ENCODE peak calls at places on chromosomes 1 and 21, in nine cellular contexts. Z is SJSA1, R is mesendoderm, T is esophagus squamous epithelium, B is aorta, V is left lung, L is breast epithelium, Y is iPS DF 6.9, I is dorsolateral prefrontal cortex. O is an unnamed sample.

GRCh38 chr1:192580351-192580962 is 4.9 kb downstream of the RGS1 start:
- DNase-seq in Z (peak), R (peak), T (no peak), B (no peak), V (no peak), L (no peak), Y (no peak), I (no peak), O (peak)

GRCh38 chr1:42523171-42523570 is 60.1 kb downstream of the CCDC30 start:
- DNase-seq in Z (no peak), R (no peak), T (no peak), B (no peak), V (no peak), L (no peak), Y (no peak), I (no peak), O (no peak)

GRCh38 chr21:46295996-46296752 is 10.0 kb downstream of the YBEY start:
- DNase-seq in Z (no peak), R (peak), T (no peak), B (peak), V (peak), L (peak), Y (no peak), I (peak), O (no peak)

GRCh38 chr1:1332774-1333480 is 1.8 kb downstream of the TAS1R3 start:
- DNase-seq in Z (no peak), R (no peak), T (no peak), B (no peak), V (no peak), L (peak), Y (no peak), I (no peak), O (peak)

GRCh38 chr1:147053269-147053668 is 115.1 kb downstream of the NBPF12 start:
- DNase-seq in Z (no peak), R (no peak), T (no peak), B (no peak), V (no peak), L (no peak), Y (no peak), I (no peak), O (no peak)

GRCh38 chr21:14452031-14452778 is 69.3 kb upstream of the HSPA13 start:
- DNase-seq in Z (no peak), R (no peak), T (no peak), B (no peak), V (peak), L (no peak), Y (no peak), I (no peak), O (no peak)

GRCh38 chr1:183590225-183591191 is at the start of gene NCF2:
- DNase-seq in Z (no peak), R (no peak), T (no peak), B (peak), V (no peak), L (no peak), Y (no peak), I (no peak), O (peak)

GRCh38 chr1:147892216-147892615 is 10.4 kb upstream of the GJA8 start:
- DNase-seq in Z (no peak), R (peak), T (no peak), B (no peak), V (no peak), L (no peak), Y (peak), I (no peak), O (peak)

GRCh38 chr1:202462342-202463076 is 114.0 kb downstream of the PPP1R12B start:
- DNase-seq in Z (no peak), R (no peak), T (no peak), B (no peak), V (no peak), L (no peak), Y (no peak), I (no peak), O (no peak)

GRCh38 chr1:116036255-116036654 is 59.9 kb downstream of the SLC22A15 start:
- DNase-seq in Z (no peak), R (peak), T (no peak), B (no peak), V (no peak), L (no peak), Y (no peak), I (no peak), O (no peak)

GRCh38 chr21:24045775-24046215 is 1561.5 kb downstream of the MRPL39 start:
- DNase-seq in Z (no peak), R (peak), T (no peak), B (peak), V (no peak), L (peak), Y (no peak), I (peak), O (no peak)

GRCh38 chr1:210233495-210234253 is 1.1 kb downstream of the SERTAD4 start:
- DNase-seq in Z (peak), R (peak), T (no peak), B (peak), V (peak), L (peak), Y (no peak), I (peak), O (peak)

GRCh38 chr1:162381383-162381782 is at the start of gene C1orf226:
- DNase-seq in Z (no peak), R (no peak), T (no peak), B (no peak), V (no peak), L (no peak), Y (no peak), I (no peak), O (peak)

GRCh38 chr1:41683681-41684500 is 199.4 kb upstream of the EDN2 start:
- DNase-seq in Z (no peak), R (peak), T (no peak), B (no peak), V (no peak), L (no peak), Y (no peak), I (no peak), O (peak)

DNA sequence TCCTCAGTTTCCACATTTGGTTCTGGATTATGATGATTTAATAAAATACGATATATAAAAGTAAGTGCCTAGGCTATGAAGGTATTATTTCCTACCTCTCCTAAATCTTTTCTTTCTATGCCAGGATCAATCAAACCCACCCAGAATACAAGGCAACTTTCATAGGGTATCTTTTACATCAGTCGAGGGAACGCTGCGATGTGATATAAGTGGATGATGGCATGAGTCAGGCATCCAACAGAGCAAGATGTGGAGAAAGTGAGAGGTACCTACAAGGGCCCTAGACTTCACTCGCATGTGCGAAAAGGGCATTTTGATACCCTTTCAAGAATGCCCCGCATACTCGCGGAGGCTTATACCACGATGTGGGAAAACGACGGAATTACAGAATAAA is 730 bp downstream of the TTLL7 start:
- DNase-seq in Z (peak), R (no peak), T (no peak), B (no peak), V (no peak), L (no peak), Y (no peak), I (no peak), O (peak)
- H3K4me3 ChIP-seq in Z (peak), R (no peak), T (peak), B (peak), V (peak), L (peak), Y (peak), I (peak), O (peak)

DNA sequence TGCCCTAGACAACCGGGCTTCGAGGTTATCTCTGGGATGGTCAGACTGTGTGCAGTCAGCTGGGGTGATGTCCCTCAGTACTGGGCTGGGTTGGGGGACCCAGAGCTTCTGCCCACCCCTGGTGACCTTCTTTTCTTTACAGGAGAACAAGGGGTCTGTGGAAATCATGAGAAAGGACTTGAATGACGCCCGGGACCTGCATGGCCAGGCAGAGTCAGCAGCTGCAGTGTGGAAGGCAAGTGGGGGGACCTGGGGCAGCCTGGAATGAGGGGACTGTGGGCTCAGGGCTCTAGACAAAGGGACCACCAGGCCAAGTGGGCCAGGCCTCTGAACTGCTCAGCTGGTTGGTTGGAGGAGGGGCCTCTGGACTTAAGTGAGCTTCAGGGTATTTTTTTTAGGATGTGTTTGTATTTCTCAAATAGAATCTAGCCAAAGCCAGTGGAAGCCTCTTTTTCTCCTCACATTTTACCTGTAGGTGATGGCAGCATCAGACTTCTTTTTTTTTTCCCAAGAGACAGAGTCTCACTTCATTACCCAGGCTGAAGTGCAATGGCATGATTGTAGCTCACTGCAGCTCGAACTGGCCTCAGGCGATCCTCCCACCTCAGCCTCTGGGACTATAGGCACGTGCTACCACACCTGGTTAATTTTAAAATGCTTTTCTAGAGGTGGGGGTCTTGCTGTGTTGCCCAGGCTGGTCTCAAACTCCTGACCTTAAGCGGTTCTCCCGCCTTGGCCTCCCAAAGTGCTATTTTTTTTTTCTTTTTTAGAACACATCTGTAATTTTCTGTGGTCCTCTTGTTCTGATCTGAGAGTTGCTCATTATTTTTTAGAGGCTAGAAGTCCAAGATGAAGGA is 1.9 kb downstream of the RNF187 start:
- DNase-seq in Z (no peak), R (no peak), T (no peak), B (no peak), V (peak), L (no peak), Y (no peak), I (no peak), O (no peak)
- H3K4me3 ChIP-seq in Z (peak), R (no peak), T (no peak), B (no peak), V (peak), L (peak), Y (no peak), I (peak), O (peak)

DNA sequence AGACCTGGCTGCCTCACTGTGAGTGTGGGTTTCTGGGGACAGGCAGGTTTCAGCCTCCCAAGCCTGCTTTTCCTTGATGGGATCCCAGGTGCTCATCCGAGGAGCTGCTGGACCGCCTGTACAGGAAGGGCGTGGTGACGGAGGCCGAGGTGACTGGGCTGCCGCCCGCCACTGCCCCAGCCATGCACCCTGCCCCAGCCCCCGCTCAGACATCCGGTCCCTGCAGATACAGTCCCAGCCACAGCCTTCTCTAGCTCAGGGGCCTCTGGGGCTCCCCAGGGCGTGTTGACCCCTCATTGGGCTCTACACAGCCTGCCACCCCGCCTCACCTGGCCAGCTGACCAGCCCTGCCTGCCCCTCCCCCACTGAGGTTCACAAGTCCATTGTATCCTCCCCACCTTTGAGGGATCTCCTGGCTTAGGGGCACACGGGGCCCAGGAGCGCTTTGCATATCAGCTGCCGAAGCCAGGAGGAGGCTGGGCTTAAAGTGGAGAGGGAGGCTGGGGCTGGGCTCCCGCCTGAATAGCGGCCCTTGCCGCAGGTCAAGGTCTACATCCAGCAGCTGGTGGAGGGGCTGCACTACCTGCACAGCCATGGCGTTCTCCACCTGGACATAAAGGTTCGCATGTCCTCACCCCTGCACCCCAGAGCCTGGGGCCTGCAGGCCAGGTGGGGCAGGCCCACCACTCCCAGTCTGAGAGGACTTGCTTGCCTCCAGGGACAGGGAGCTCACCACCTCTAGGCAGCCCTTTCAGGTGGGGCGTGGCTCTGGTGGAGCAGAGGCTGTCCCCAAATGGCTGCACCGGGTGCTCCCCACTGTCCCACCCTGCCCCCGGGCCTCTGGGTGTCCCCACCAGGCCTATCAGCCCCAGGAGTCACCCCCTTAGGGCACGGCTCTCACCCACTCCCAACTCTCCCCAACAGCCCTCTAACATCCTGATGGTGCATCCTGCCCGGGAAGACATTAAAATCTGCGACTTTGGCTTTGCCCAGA is 38.5 kb downstream of the TRIM11 start:
- DNase-seq in Z (no peak), R (peak), T (no peak), B (peak), V (peak), L (no peak), Y (no peak), I (no peak), O (no peak)
- H3K4me3 ChIP-seq in Z (no peak), R (no peak), T (no peak), B (no peak), V (no peak), L (no peak), Y (no peak), I (no peak), O (no peak)

DNA sequence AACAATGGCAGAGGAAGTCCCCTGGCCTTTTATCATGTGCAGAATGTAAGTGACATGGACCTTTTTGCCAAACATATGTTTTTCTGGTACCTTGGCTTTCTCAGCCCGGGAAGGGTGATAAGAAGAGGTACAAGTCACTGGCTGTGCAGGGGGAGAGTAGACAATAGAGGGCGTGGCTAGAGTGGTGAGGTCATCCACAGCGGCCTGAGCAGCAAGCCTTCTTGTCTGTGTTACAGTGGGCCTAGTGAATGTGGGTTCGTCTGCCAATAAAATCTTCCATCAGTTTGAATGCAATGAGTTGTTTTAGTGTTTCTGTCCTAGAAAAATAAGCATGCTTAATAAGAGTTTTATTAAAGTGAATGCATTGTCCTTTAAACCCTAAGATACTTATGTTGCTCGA is 59.0 kb upstream of the PGD start:
- DNase-seq in Z (peak), R (peak), T (no peak), B (no peak), V (no peak), L (no peak), Y (peak), I (peak), O (peak)
- H3K4me3 ChIP-seq in Z (no peak), R (no peak), T (no peak), B (no peak), V (no peak), L (no peak), Y (no peak), I (no peak), O (no peak)

GRCh38 chr1:88695781-88696180 is 11.7 kb downstream of the PKN2 start:
- DNase-seq in Z (peak), R (no peak), T (no peak), B (no peak), V (no peak), L (no peak), Y (no peak), I (no peak), O (no peak)
- H3K4me3 ChIP-seq in Z (no peak), R (no peak), T (no peak), B (no peak), V (no peak), L (no peak), Y (no peak), I (no peak), O (no peak)

GRCh38 chr1:37752213-37752582 is 12.7 kb downstream of the EPHA10 start:
- DNase-seq in Z (no peak), R (no peak), T (no peak), B (no peak), V (no peak), L (no peak), Y (no peak), I (no peak), O (no peak)

GRCh38 chr1:37755290-37755689 is 9.6 kb downstream of the EPHA10 start:
- DNase-seq in Z (no peak), R (no peak), T (no peak), B (no peak), V (no peak), L (no peak), Y (no peak), I (no peak), O (peak)

GRCh38 chr1:37755951-37756350 is 9.0 kb downstream of the EPHA10 start:
- DNase-seq in Z (no peak), R (no peak), T (no peak), B (no peak), V (no peak), L (no peak), Y (no peak), I (no peak), O (no peak)

GRCh38 chr1:37752583-37753471 is 12.1 kb downstream of the EPHA10 start:
- DNase-seq in Z (no peak), R (peak), T (no peak), B (no peak), V (peak), L (no peak), Y (no peak), I (no peak), O (peak)

GRCh38 chr1:37753473-37754321 is 11.2 kb downstream of the EPHA10 start:
- DNase-seq in Z (no peak), R (no peak), T (no peak), B (no peak), V (no peak), L (no peak), Y (no peak), I (no peak), O (no peak)
- H3K4me3 ChIP-seq in Z (no peak), R (no peak), T (no peak), B (no peak), V (no peak), L (no peak), Y (peak), I (peak), O (no peak)

DNA sequence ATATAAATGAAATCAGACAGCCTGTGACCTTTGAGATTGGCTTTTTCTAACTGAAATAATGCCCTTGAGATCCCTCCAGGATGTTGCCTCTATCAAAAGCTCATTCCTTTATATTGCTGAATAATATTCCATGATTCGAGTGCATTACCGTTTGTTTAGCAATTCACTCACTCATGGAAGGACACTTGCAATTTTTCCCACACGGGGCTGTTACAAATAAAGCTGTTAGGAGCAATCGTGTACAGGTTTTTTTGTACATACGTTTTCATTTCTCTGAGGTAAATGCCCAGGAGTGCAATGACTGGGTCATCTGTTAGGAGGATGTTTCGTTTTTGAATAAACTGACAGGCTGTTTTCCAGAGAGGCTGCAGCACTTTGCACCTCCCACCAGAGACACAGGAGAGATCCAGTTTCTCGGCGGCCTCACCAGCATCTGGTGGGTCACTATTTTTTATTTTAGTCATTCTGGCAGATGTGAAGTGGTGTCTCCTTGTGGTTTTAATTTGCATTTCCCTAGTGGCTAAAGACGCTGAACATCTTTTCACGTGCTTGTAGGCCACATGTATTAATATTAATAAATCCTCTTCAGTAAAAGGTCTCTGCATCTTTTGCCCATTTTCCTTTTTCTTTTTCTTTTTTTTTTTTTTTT is 11.0 kb downstream of the PRDM15 start:
- DNase-seq in Z (no peak), R (no peak), T (no peak), B (no peak), V (no peak), L (no peak), Y (no peak), I (no peak), O (no peak)
- H3K4me3 ChIP-seq in Z (no peak), R (no peak), T (no peak), B (no peak), V (no peak), L (no peak), Y (no peak), I (no peak), O (no peak)

O was measured in epithelial cell of esophagus.